ENCODE peak calls at places on chromosomes 1 and 21, in ten cellular contexts. H is AG10803; Q is T-helper 9 cell; W is germinal center; O is stomach; P is head of caudate nucleus; V is NCI-H1105 treated with DMSO at 0.1 percent for 48 hours; M is cerebellar cortex; S is mesothelial cell of epicardium; N is activated CD4-positive, alpha-beta T cell treated with anti-CD3 and anti-CD28 coated beads for 4 hours. X is an unnamed sample.
A peak's percentile ranks its signal among the peaks of the same experiment; 100 is the strongest.

GRCh38 chr1:18941221-18942141 is 15.0 kb downstream of the IFFO2 start:
- DNase-seq in W (no peak), P (peak; percentile 94), H (peak; percentile 62), Q (no peak), S (no peak), M (peak; percentile 56), O (no peak), V (no peak), N (no peak), X (peak; percentile 96)

GRCh38 chr1:118826669-118827068 is 161.5 kb downstream of the TBX15 start:
- DNase-seq in Q (no peak), P (no peak), S (no peak), W (no peak), H (no peak), N (no peak), V (no peak), O (no peak), M (no peak), X (no peak)

GRCh38 chr21:17745086-17745485 is 74.1 kb downstream of the C21orf91 start:
- DNase-seq in H (no peak), O (no peak), V (no peak), Q (no peak), M (no peak), P (no peak), N (no peak), W (no peak), S (no peak), X (no peak)

GRCh38 chr1:108679586-108680213 is 12.4 kb upstream of the PRPF38B start:
- DNase-seq in S (no peak), V (no peak), N (no peak), M (no peak), H (no peak), W (no peak), O (no peak), Q (no peak), P (no peak), X (no peak)

GRCh38 chr1:235708390-235708962 is 58.9 kb upstream of the GNG4 start:
- DNase-seq in O (no peak), Q (no peak), N (no peak), M (no peak), V (peak; percentile 1), W (no peak), S (no peak), H (peak; percentile 53), P (no peak), X (no peak)

GRCh38 chr1:116762781-116763115 is 8.5 kb downstream of the CD2 start:
- DNase-seq in S (no peak), V (no peak), N (no peak), P (no peak), M (no peak), Q (no peak), O (no peak), W (no peak), H (no peak), X (no peak)

GRCh38 chr1:170402451-170403311 is 129.3 kb upstream of the GORAB start:
- DNase-seq in N (no peak), S (no peak), V (no peak), W (no peak), M (no peak), P (no peak), Q (no peak), H (peak; percentile 75), O (no peak), X (peak; percentile 6)

GRCh38 chr1:163155606-163156005 is 47.1 kb downstream of the RGS5 start:
- DNase-seq in H (no peak), P (no peak), Q (no peak), M (no peak), V (no peak), O (no peak), S (no peak), W (no peak), N (no peak), X (no peak)

GRCh38 chr1:115069186-115069585 is 20.1 kb downstream of the TSPAN2 start:
- DNase-seq in H (peak; percentile 79), Q (no peak), M (no peak), W (no peak), P (no peak), O (no peak), S (no peak), V (no peak), N (no peak), X (no peak)

GRCh38 chr1:66003690-66004089 is 211.0 kb downstream of the PDE4B start:
- DNase-seq in N (no peak), V (no peak), P (no peak), H (no peak), M (no peak), O (no peak), Q (no peak), W (no peak), S (no peak), X (no peak)

GRCh38 chr1:91162613-91163012 is 140.8 kb upstream of the ZNF644 start:
- DNase-seq in Q (no peak), H (no peak), O (no peak), S (no peak), V (no peak), N (no peak), W (no peak), P (no peak), M (no peak), X (no peak)

GRCh38 chr1:17185485-17185860 is 19.5 kb upstream of the PADI1 start:
- DNase-seq in O (no peak), P (no peak), N (no peak), V (no peak), M (no peak), H (no peak), W (no peak), S (no peak), Q (no peak), X (no peak)

GRCh38 chr1:29052100-29052499 is 71.6 kb downstream of the TMEM200B start:
- DNase-seq in W (no peak), H (peak; percentile 46), S (no peak), V (no peak), N (no peak), O (no peak), P (no peak), Q (no peak), M (no peak), X (no peak)

GRCh38 chr1:160080381-160081100 is 797 bp upstream of the KCNJ9 start:
- DNase-seq in P (peak; percentile 8), M (no peak), O (no peak), W (no peak), N (no peak), H (no peak), S (no peak), V (no peak), Q (no peak), X (no peak)

GRCh38 chr1:72379072-72379471 is 96.7 kb upstream of the NEGR1 start:
- DNase-seq in M (no peak), Q (no peak), W (no peak), N (no peak), P (no peak), V (no peak), O (no peak), H (no peak), S (no peak), X (no peak)

GRCh38 chr1:172343246-172344099 is 77.0 kb upstream of the C1orf105 start:
- DNase-seq in W (no peak), H (peak; percentile 94), Q (no peak), O (no peak), S (no peak), V (no peak), M (no peak), N (no peak), P (no peak), X (no peak)

GRCh38 chr1:89780721-89781120 is 40.1 kb upstream of the LRRC8D start:
- DNase-seq in W (no peak), H (peak; percentile 68), P (no peak), S (no peak), V (peak; percentile 38), O (no peak), Q (no peak), N (no peak), M (peak; percentile 35), X (peak; percentile 80)

GRCh38 chr21:31098576-31099005 is 60.3 kb upstream of the KRTAP19-8 start:
- DNase-seq in W (peak; percentile 77), N (peak; percentile 76), O (peak; percentile 72), P (peak; percentile 77), S (peak; percentile 39), Q (peak; percentile 67), M (peak; percentile 80), V (peak; percentile 64), H (peak; percentile 43), X (peak; percentile 83)

GRCh38 chr1:104932030-104932915 is 1182.6 kb downstream of the AMY1C start:
- DNase-seq in M (no peak), W (peak; percentile 18), O (no peak), P (no peak), Q (no peak), N (no peak), S (no peak), H (no peak), V (no peak), X (no peak)

GRCh38 chr1:29920316-29920715 is 684.0 kb downstream of the PTPRU start:
- DNase-seq in W (no peak), Q (no peak), N (no peak), M (no peak), H (no peak), S (no peak), P (no peak), V (no peak), O (no peak), X (no peak)

GRCh38 chr1:109186704-109187071 is 27.0 kb upstream of the SARS1 start:
- DNase-seq in O (no peak), Q (no peak), P (peak; percentile 61), S (no peak), M (no peak), N (no peak), H (peak; percentile 27), V (no peak), W (no peak), X (peak; percentile 70)

GRCh38 chr1:192477630-192478029 is 97.9 kb upstream of the RGS1 start:
- DNase-seq in Q (no peak), W (peak; percentile 41), S (no peak), O (no peak), H (peak; percentile 53), M (peak; percentile 34), N (no peak), P (no peak), V (peak; percentile 52), X (peak; percentile 35)

GRCh38 chr1:246907472-246907871 is 24.3 kb downstream of the AHCTF1 start:
- DNase-seq in S (no peak), P (no peak), V (no peak), O (no peak), M (peak; percentile 64), H (peak; percentile 68), W (no peak), N (peak; percentile 11), Q (no peak), X (peak; percentile 81)

X was measured in Ammon's horn.